ENCODE peak calls at places on chromosomes 11 and 22, in seven cellular contexts. T is tibial artery, X is endothelial cell of umbilical vein, L is stomach, G is psoas muscle, R is upper lobe of right lung, W is OCI-LY7. B is an unnamed sample.

GRCh38 chr11:3037041-3037944 is 19.9 kb downstream of the CARS1 start:
- DNase-seq in X (peak), R (peak), G (peak), T (peak), W (peak), L (peak), B (no peak)

GRCh38 chr11:120224872-120225371 is 14.1 kb downstream of the OAF start:
- DNase-seq in X (peak), R (no peak), T (no peak), L (no peak), G (peak), W (peak), B (no peak)

GRCh38 chr22:48745842-48746788 is 1081.6 kb downstream of the BRD1 start:
- DNase-seq in L (peak), X (no peak), W (no peak), T (no peak), R (no peak), G (no peak), B (no peak)

GRCh38 chr11:114832532-114833125 is 154.3 kb downstream of the NXPE2 start:
- DNase-seq in G (no peak), L (no peak), W (no peak), R (no peak), X (no peak), T (no peak), B (no peak)

GRCh38 chr22:39237276-39238123 is 7.3 kb downstream of the PDGFB start:
- DNase-seq in G (no peak), T (no peak), X (no peak), R (no peak), L (peak), W (no peak), B (no peak)

GRCh38 chr11:130092661-130093060 is 23.0 kb downstream of the APLP2 start:
- DNase-seq in R (no peak), W (peak), L (no peak), G (no peak), T (no peak), X (no peak), B (no peak)

GRCh38 chr11:8807544-8808225 is 103.3 kb upstream of the AKIP1 start:
- DNase-seq in G (peak), T (no peak), R (no peak), X (no peak), L (peak), W (no peak), B (no peak)

GRCh38 chr11:120248551-120249278 is 8.8 kb downstream of the POU2F3 start:
- DNase-seq in R (no peak), L (no peak), W (no peak), G (no peak), T (no peak), X (no peak), B (no peak)

GRCh38 chr11:119316017-119316728 is 757 bp downstream of the MCAM start:
- DNase-seq in L (no peak), T (peak), W (no peak), R (peak), X (peak), G (peak), B (no peak)

GRCh38 chr11:23103403-23103802 is 243.1 kb upstream of the CCDC179 start:
- DNase-seq in T (no peak), L (no peak), W (no peak), R (no peak), X (no peak), G (no peak), B (no peak)

GRCh38 chr22:50114221-50114981 is 24.6 kb downstream of the MOV10L1 start:
- DNase-seq in R (peak), G (no peak), X (peak), L (no peak), W (no peak), T (no peak), B (no peak)

GRCh38 chr22:44665115-44665514 is 36.9 kb upstream of the PRR5 start:
- DNase-seq in G (peak), L (no peak), R (no peak), X (no peak), T (no peak), W (no peak), B (no peak)

GRCh38 chr11:83583953-83584352 is 297.8 kb upstream of the CCDC90B start:
- DNase-seq in X (no peak), R (no peak), L (no peak), G (no peak), W (no peak), T (no peak), B (no peak)

GRCh38 chr11:94151311-94151710 is 22.7 kb downstream of the PANX1 start:
- DNase-seq in L (no peak), G (no peak), R (no peak), W (no peak), T (no peak), X (no peak), B (no peak)

GRCh38 chr11:66745356-66746235 is 16.6 kb upstream of the SPTBN2 start:
- DNase-seq in L (peak), T (no peak), W (peak), G (no peak), X (peak), R (peak), B (peak)

GRCh38 chr11:27926469-27926868 is 181.5 kb downstream of the KIF18A start:
- DNase-seq in T (no peak), W (no peak), R (no peak), L (no peak), X (no peak), G (no peak), B (no peak)

GRCh38 chr11:56521955-56522354 is 21.1 kb downstream of the OR5M11 start:
- DNase-seq in G (no peak), L (no peak), X (no peak), T (no peak), W (peak), R (no peak), B (no peak)

GRCh38 chr11:117792241-117792640 is 4.8 kb downstream of the DSCAML1 start:
- DNase-seq in W (no peak), T (no peak), L (no peak), X (no peak), G (no peak), R (peak), B (no peak)
- H3K27ac ChIP-seq in W (no peak), T (no peak), L (no peak), X (no peak), G (no peak), R (no peak), B (no peak)

DNA sequence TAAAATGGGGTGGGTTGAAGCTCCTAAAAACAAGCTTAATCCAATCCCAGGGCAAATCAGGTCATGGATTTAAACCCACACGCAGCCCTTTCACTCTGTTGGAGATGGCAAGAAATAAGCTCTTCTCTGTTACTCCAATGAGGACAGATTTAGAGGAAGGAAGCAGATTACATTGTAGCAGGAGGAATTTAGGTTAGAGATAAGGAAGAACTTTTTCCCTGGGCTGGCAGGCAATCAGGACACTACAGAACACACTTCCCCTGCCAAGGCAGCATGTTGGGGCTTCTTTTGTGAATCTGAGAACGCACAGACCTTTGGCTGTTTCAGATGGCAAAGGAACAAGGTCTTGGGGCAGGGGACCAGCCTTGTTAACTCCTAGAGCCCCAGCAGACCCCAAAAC is 46.2 kb downstream of the C11orf58 start:
- DNase-seq in T (no peak), W (no peak), R (no peak), L (no peak), G (no peak), X (peak), B (no peak)
- H3K27ac ChIP-seq in T (no peak), W (no peak), R (no peak), L (no peak), G (no peak), X (no peak), B (no peak)

DNA sequence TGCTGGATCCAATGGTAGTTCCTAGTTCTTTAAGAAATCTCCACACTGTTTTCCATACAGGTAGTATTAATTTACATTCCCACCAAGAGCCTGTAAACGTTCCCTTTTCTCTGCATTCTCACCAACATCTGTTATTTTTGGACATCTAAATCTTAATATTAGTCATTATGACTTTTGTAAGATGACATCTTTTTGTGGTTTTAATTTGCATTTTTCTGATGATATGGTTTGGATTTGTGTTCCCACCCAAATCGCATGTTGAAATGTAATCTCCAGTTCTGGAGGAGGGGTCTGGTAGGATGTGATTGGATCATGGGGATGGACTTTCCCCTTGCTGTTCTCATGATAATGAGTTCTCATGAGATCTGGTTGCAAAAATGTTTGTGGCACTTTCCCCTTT is 89.0 kb downstream of the MUC15 start:
- DNase-seq in T (no peak), R (no peak), X (no peak), G (no peak), L (no peak), W (no peak), B (no peak)
- H3K27ac ChIP-seq in T (no peak), R (no peak), X (no peak), G (no peak), L (no peak), W (no peak), B (no peak)

GRCh38 chr11:13338437-13339069 is 61.0 kb downstream of the BMAL1 start:
- DNase-seq in X (no peak), R (no peak), W (no peak), L (no peak), T (no peak), G (no peak), B (no peak)
- H3K27ac ChIP-seq in X (peak), R (peak), W (no peak), L (peak), T (peak), G (peak), B (peak)

GRCh38 chr11:62432695-62433094 is 13.9 kb downstream of the SCGB1A1 start:
- DNase-seq in W (no peak), T (no peak), G (no peak), R (no peak), L (no peak), X (no peak), B (no peak)
- H3K27ac ChIP-seq in W (no peak), T (no peak), G (no peak), R (no peak), L (peak), X (no peak), B (no peak)

GRCh38 chr11:17540807-17541206 is 3.4 kb downstream of the USH1C start:
- DNase-seq in R (no peak), W (no peak), G (no peak), X (no peak), L (no peak), T (no peak), B (no peak)
- H3K27ac ChIP-seq in R (no peak), W (no peak), G (no peak), X (no peak), L (no peak), T (no peak), B (no peak)

GRCh38 chr11:12560362-12560761 is 113.9 kb upstream of the TEAD1 start:
- DNase-seq in G (no peak), W (no peak), L (no peak), R (no peak), T (no peak), X (no peak), B (no peak)
- H3K27ac ChIP-seq in G (no peak), W (no peak), L (no peak), R (no peak), T (no peak), X (no peak), B (no peak)

GRCh38 chr11:703515-703914 is 2.5 kb upstream of the EPS8L2 start:
- DNase-seq in L (no peak), R (no peak), X (no peak), G (no peak), T (no peak), W (no peak), B (no peak)
- H3K27ac ChIP-seq in L (peak), R (peak), X (no peak), G (no peak), T (peak), W (no peak), B (peak)

B was measured in RWPE2.